ENCODE peak calls at places on chromosomes 7 and 10, in ten cellular contexts. One of them, this sample, is unnamed.

GRCh38 chr7:134804351-134804750 is 24.9 kb downstream of the CALD1 start:
- DNase-seq in fibroblast of lung: peak
- DNase-seq in PC-9: no peak
- DNase-seq in kidney: no peak
- DNase-seq in neural crest cell: no peak
- DNase-seq in astrocyte of the spinal cord: peak
- DNase-seq in lung: no peak
- DNase-seq in GM12865: no peak
- DNase-seq in activated CD8-positive, alpha-beta T cell treated with anti-CD3 and anti-CD28 coated beads for 36 hours: no peak
- DNase-seq in H9: no peak
- DNase-seq in this sample: no peak

GRCh38 chr7:7136423-7136822 is 45.9 kb upstream of the C1GALT1 start:
- DNase-seq in fibroblast of lung: peak
- DNase-seq in PC-9: no peak
- DNase-seq in kidney: no peak
- DNase-seq in neural crest cell: no peak
- DNase-seq in astrocyte of the spinal cord: peak
- DNase-seq in lung: no peak
- DNase-seq in GM12865: peak
- DNase-seq in activated CD8-positive, alpha-beta T cell treated with anti-CD3 and anti-CD28 coated beads for 36 hours: no peak
- DNase-seq in H9: no peak
- DNase-seq in this sample: no peak

GRCh38 chr10:24153016-24153415 is 55.9 kb upstream of the KIAA1217 start:
- DNase-seq in fibroblast of lung: peak
- DNase-seq in PC-9: no peak
- DNase-seq in kidney: no peak
- DNase-seq in neural crest cell: no peak
- DNase-seq in astrocyte of the spinal cord: peak
- DNase-seq in lung: no peak
- DNase-seq in GM12865: no peak
- DNase-seq in activated CD8-positive, alpha-beta T cell treated with anti-CD3 and anti-CD28 coated beads for 36 hours: no peak
- DNase-seq in H9: no peak
- DNase-seq in this sample: no peak

GRCh38 chr10:104117839-104118323 is 4.1 kb upstream of the SFR1 start:
- DNase-seq in fibroblast of lung: peak
- DNase-seq in PC-9: peak
- DNase-seq in kidney: no peak
- DNase-seq in neural crest cell: no peak
- DNase-seq in astrocyte of the spinal cord: peak
- DNase-seq in lung: peak
- DNase-seq in GM12865: no peak
- DNase-seq in activated CD8-positive, alpha-beta T cell treated with anti-CD3 and anti-CD28 coated beads for 36 hours: no peak
- DNase-seq in H9: no peak
- DNase-seq in this sample: no peak

GRCh38 chr7:103680161-103681144 is 234.4 kb upstream of the SLC26A5 start:
- DNase-seq in fibroblast of lung: no peak
- DNase-seq in PC-9: no peak
- DNase-seq in kidney: no peak
- DNase-seq in neural crest cell: peak
- DNase-seq in astrocyte of the spinal cord: no peak
- DNase-seq in lung: no peak
- DNase-seq in GM12865: no peak
- DNase-seq in activated CD8-positive, alpha-beta T cell treated with anti-CD3 and anti-CD28 coated beads for 36 hours: no peak
- DNase-seq in H9: peak
- DNase-seq in this sample: no peak

GRCh38 chr10:132938472-132939329 is 3.7 kb downstream of the CFAP46 start:
- DNase-seq in fibroblast of lung: no peak
- DNase-seq in PC-9: no peak
- DNase-seq in kidney: peak
- DNase-seq in neural crest cell: no peak
- DNase-seq in astrocyte of the spinal cord: no peak
- DNase-seq in lung: no peak
- DNase-seq in GM12865: no peak
- DNase-seq in activated CD8-positive, alpha-beta T cell treated with anti-CD3 and anti-CD28 coated beads for 36 hours: peak
- DNase-seq in H9: peak
- DNase-seq in this sample: no peak

GRCh38 chr7:37683263-37684120 is at the start of gene GPR141:
- DNase-seq in fibroblast of lung: no peak
- DNase-seq in PC-9: no peak
- DNase-seq in kidney: no peak
- DNase-seq in neural crest cell: no peak
- DNase-seq in astrocyte of the spinal cord: peak
- DNase-seq in lung: no peak
- DNase-seq in GM12865: peak
- DNase-seq in activated CD8-positive, alpha-beta T cell treated with anti-CD3 and anti-CD28 coated beads for 36 hours: no peak
- DNase-seq in H9: no peak
- DNase-seq in this sample: no peak

GRCh38 chr10:102157224-102157623 is 5.0 kb downstream of the NOLC1 start:
- DNase-seq in fibroblast of lung: no peak
- DNase-seq in PC-9: no peak
- DNase-seq in kidney: peak
- DNase-seq in neural crest cell: no peak
- DNase-seq in astrocyte of the spinal cord: no peak
- DNase-seq in lung: no peak
- DNase-seq in GM12865: no peak
- DNase-seq in activated CD8-positive, alpha-beta T cell treated with anti-CD3 and anti-CD28 coated beads for 36 hours: no peak
- DNase-seq in H9: no peak
- DNase-seq in this sample: no peak

GRCh38 chr10:117503886-117504205 is 38.7 kb upstream of the EMX2 start:
- DNase-seq in fibroblast of lung: no peak
- DNase-seq in PC-9: no peak
- DNase-seq in kidney: no peak
- DNase-seq in neural crest cell: no peak
- DNase-seq in astrocyte of the spinal cord: no peak
- DNase-seq in lung: no peak
- DNase-seq in GM12865: no peak
- DNase-seq in activated CD8-positive, alpha-beta T cell treated with anti-CD3 and anti-CD28 coated beads for 36 hours: no peak
- DNase-seq in H9: no peak
- DNase-seq in this sample: no peak

GRCh38 chr10:124150807-124151417 is 57.5 kb upstream of the CHST15 start:
- DNase-seq in fibroblast of lung: no peak
- DNase-seq in PC-9: no peak
- DNase-seq in kidney: peak
- DNase-seq in neural crest cell: no peak
- DNase-seq in astrocyte of the spinal cord: no peak
- DNase-seq in lung: no peak
- DNase-seq in GM12865: no peak
- DNase-seq in activated CD8-positive, alpha-beta T cell treated with anti-CD3 and anti-CD28 coated beads for 36 hours: no peak
- DNase-seq in H9: no peak
- DNase-seq in this sample: no peak

GRCh38 chr7:143387156-143387975 is 6.2 kb downstream of the ZYX start:
- DNase-seq in fibroblast of lung: no peak
- DNase-seq in PC-9: no peak
- DNase-seq in kidney: peak
- DNase-seq in neural crest cell: no peak
- DNase-seq in astrocyte of the spinal cord: no peak
- DNase-seq in lung: no peak
- DNase-seq in GM12865: no peak
- DNase-seq in activated CD8-positive, alpha-beta T cell treated with anti-CD3 and anti-CD28 coated beads for 36 hours: no peak
- DNase-seq in H9: peak
- DNase-seq in this sample: no peak
- TF ChIP-seq CTCF in fibroblast of lung: no peak
- TF ChIP-seq CTCF in PC-9: no peak
- TF ChIP-seq CTCF in kidney: no peak
- TF ChIP-seq CTCF in neural crest cell: no peak
- TF ChIP-seq CTCF in astrocyte of the spinal cord: peak
- TF ChIP-seq CTCF in lung: no peak
- TF ChIP-seq CTCF in GM12865: no peak
- TF ChIP-seq CTCF in activated CD8-positive, alpha-beta T cell treated with anti-CD3 and anti-CD28 coated beads for 36 hours: no peak
- TF ChIP-seq CTCF in H9: peak
- TF ChIP-seq CTCF in this sample: peak

GRCh38 chr7:42736931-42737330 is 174.9 kb downstream of the C7orf25 start:
- DNase-seq in fibroblast of lung: no peak
- DNase-seq in PC-9: no peak
- DNase-seq in kidney: no peak
- DNase-seq in neural crest cell: no peak
- DNase-seq in astrocyte of the spinal cord: no peak
- DNase-seq in lung: no peak
- DNase-seq in GM12865: no peak
- DNase-seq in activated CD8-positive, alpha-beta T cell treated with anti-CD3 and anti-CD28 coated beads for 36 hours: no peak
- DNase-seq in H9: peak
- DNase-seq in this sample: no peak
- TF ChIP-seq CTCF in fibroblast of lung: no peak
- TF ChIP-seq CTCF in PC-9: peak
- TF ChIP-seq CTCF in kidney: no peak
- TF ChIP-seq CTCF in neural crest cell: peak
- TF ChIP-seq CTCF in astrocyte of the spinal cord: peak
- TF ChIP-seq CTCF in lung: no peak
- TF ChIP-seq CTCF in GM12865: no peak
- TF ChIP-seq CTCF in activated CD8-positive, alpha-beta T cell treated with anti-CD3 and anti-CD28 coated beads for 36 hours: no peak
- TF ChIP-seq CTCF in H9: peak
- TF ChIP-seq CTCF in this sample: no peak

DNA sequence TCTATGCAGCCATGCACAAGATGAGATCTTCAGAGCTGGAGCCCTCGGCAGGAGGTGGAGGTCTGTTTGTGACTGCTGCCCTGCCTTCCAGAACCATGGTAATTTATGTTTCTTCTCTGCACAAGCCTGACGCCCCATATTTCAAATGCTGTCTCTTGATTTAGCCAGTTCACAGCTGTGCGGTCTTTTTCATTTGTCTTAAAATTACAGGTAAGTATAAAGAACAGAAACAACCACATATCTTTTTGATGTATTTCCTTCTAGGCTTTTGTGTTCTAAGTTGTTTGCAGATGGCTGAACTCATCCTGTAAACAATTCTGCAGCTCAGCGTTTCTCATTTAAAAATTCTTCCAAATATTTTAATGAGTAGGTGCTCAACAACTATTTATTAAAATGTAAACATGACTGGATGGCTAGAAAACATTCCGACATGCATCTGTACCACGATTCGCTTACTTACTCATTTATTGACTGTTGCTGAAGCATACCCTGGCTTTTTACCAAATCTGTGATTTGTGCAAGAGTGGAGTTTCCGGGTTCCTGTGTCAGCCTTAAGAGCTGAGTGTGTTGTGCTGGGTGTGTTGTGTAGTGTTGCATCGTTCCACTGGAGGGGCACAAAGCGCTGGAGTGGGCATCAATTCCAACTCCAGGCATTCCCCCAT is 58.9 kb downstream of the PIP4K2A start:
- DNase-seq in fibroblast of lung: peak
- DNase-seq in PC-9: no peak
- DNase-seq in kidney: no peak
- DNase-seq in neural crest cell: no peak
- DNase-seq in astrocyte of the spinal cord: peak
- DNase-seq in lung: no peak
- DNase-seq in GM12865: peak
- DNase-seq in activated CD8-positive, alpha-beta T cell treated with anti-CD3 and anti-CD28 coated beads for 36 hours: peak
- DNase-seq in H9: no peak
- DNase-seq in this sample: peak
- TF ChIP-seq CTCF in fibroblast of lung: no peak
- TF ChIP-seq CTCF in PC-9: no peak
- TF ChIP-seq CTCF in kidney: peak
- TF ChIP-seq CTCF in neural crest cell: no peak
- TF ChIP-seq CTCF in astrocyte of the spinal cord: no peak
- TF ChIP-seq CTCF in lung: no peak
- TF ChIP-seq CTCF in GM12865: no peak
- TF ChIP-seq CTCF in activated CD8-positive, alpha-beta T cell treated with anti-CD3 and anti-CD28 coated beads for 36 hours: no peak
- TF ChIP-seq CTCF in H9: no peak
- TF ChIP-seq CTCF in this sample: peak

GRCh38 chr7:54901840-54902239 is 117.0 kb upstream of the EGFR start:
- DNase-seq in fibroblast of lung: no peak
- DNase-seq in PC-9: no peak
- DNase-seq in kidney: no peak
- DNase-seq in neural crest cell: no peak
- DNase-seq in astrocyte of the spinal cord: no peak
- DNase-seq in lung: no peak
- DNase-seq in GM12865: no peak
- DNase-seq in activated CD8-positive, alpha-beta T cell treated with anti-CD3 and anti-CD28 coated beads for 36 hours: no peak
- DNase-seq in H9: no peak
- DNase-seq in this sample: no peak
- TF ChIP-seq CTCF in fibroblast of lung: no peak
- TF ChIP-seq CTCF in PC-9: no peak
- TF ChIP-seq CTCF in kidney: no peak
- TF ChIP-seq CTCF in neural crest cell: no peak
- TF ChIP-seq CTCF in astrocyte of the spinal cord: no peak
- TF ChIP-seq CTCF in lung: no peak
- TF ChIP-seq CTCF in GM12865: no peak
- TF ChIP-seq CTCF in activated CD8-positive, alpha-beta T cell treated with anti-CD3 and anti-CD28 coated beads for 36 hours: no peak
- TF ChIP-seq CTCF in H9: peak
- TF ChIP-seq CTCF in this sample: no peak

GRCh38 chr7:129041142-129041928 is 13.6 kb downstream of the TNPO3 start:
- DNase-seq in fibroblast of lung: no peak
- DNase-seq in PC-9: no peak
- DNase-seq in kidney: no peak
- DNase-seq in neural crest cell: no peak
- DNase-seq in astrocyte of the spinal cord: peak
- DNase-seq in lung: no peak
- DNase-seq in GM12865: peak
- DNase-seq in activated CD8-positive, alpha-beta T cell treated with anti-CD3 and anti-CD28 coated beads for 36 hours: no peak
- DNase-seq in H9: no peak
- DNase-seq in this sample: no peak
- TF ChIP-seq CTCF in fibroblast of lung: no peak
- TF ChIP-seq CTCF in PC-9: no peak
- TF ChIP-seq CTCF in kidney: no peak
- TF ChIP-seq CTCF in neural crest cell: no peak
- TF ChIP-seq CTCF in astrocyte of the spinal cord: no peak
- TF ChIP-seq CTCF in lung: no peak
- TF ChIP-seq CTCF in GM12865: no peak
- TF ChIP-seq CTCF in activated CD8-positive, alpha-beta T cell treated with anti-CD3 and anti-CD28 coated beads for 36 hours: no peak
- TF ChIP-seq CTCF in H9: no peak
- TF ChIP-seq CTCF in this sample: no peak

This sample was measured in AG04450.